ENCODE peak calls at places on chromosome 1, in ten cellular contexts. L is osteoblast; C is suprapubic skin; P is cardiac muscle cell; A is hepatocyte; Y is lower lobe of right lung; R is ascending aorta; X is body of pancreas; J is Peyer's patch; N is CD4-positive, alpha-beta memory T cell. B is an unnamed sample.

GRCh38 chr1:36609241-36610027 is 126.7 kb upstream of the CSF3R start:
- DNase-seq in J (peak; percentile 56), C (no peak), A (peak; percentile 74), N (peak; percentile 42), R (no peak), P (peak; percentile 70), X (peak; percentile 63), L (peak; percentile 91), Y (no peak), B (peak; percentile 5)

GRCh38 chr1:33502726-33503125 is 30.3 kb downstream of the ZSCAN20 start:
- DNase-seq in N (no peak), A (no peak), L (no peak), J (no peak), C (no peak), X (no peak), P (no peak), R (no peak), Y (no peak), B (no peak)

GRCh38 chr1:33886452-33886851 is 22.6 kb downstream of the HMGB4 start:
- DNase-seq in L (no peak), C (no peak), J (no peak), N (no peak), A (no peak), Y (no peak), R (no peak), X (no peak), P (no peak), B (no peak)

GRCh38 chr1:94541175-94542087 is at the start of gene F3:
- DNase-seq in R (peak; percentile 95), Y (peak; percentile 94), L (peak; percentile 94), P (peak; percentile 85), J (peak; percentile 95), C (peak; percentile 93), N (peak; percentile 7), A (peak; percentile 96), X (peak; percentile 98), B (peak; percentile 16)

GRCh38 chr1:41682845-41683630 is 198.6 kb upstream of the EDN2 start:
- DNase-seq in N (no peak), X (no peak), R (no peak), L (no peak), P (no peak), Y (no peak), C (no peak), A (no peak), J (no peak), B (no peak)

GRCh38 chr1:68819190-68819829 is 322.4 kb upstream of the DEPDC1 start:
- DNase-seq in C (no peak), J (no peak), X (no peak), P (peak; percentile 51), N (no peak), R (no peak), A (peak; percentile 33), L (peak; percentile 81), Y (no peak), B (no peak)

GRCh38 chr1:26049531-26050254 is 3.8 kb upstream of the SLC30A2 start:
- DNase-seq in J (peak; percentile 84), X (no peak), A (peak; percentile 80), L (peak; percentile 91), R (no peak), Y (no peak), N (no peak), P (no peak), C (no peak), B (no peak)

GRCh38 chr1:4761324-4761723 is 106.9 kb downstream of the AJAP1 start:
- DNase-seq in R (no peak), Y (no peak), A (no peak), J (no peak), P (no peak), C (no peak), L (no peak), N (no peak), X (no peak), B (no peak)

GRCh38 chr1:10401281-10401680 is 2.4 kb downstream of the PGD start:
- DNase-seq in P (no peak), J (no peak), R (no peak), C (no peak), X (no peak), Y (no peak), A (no peak), N (no peak), L (no peak), B (no peak)

GRCh38 chr1:27643626-27644368 is 8.8 kb upstream of the FGR start:
- DNase-seq in L (peak; percentile 95), P (peak; percentile 76), C (no peak), Y (peak; percentile 64), J (peak; percentile 84), R (no peak), X (peak; percentile 74), N (peak; percentile 74), A (peak; percentile 66), B (peak; percentile 58)

GRCh38 chr1:24089027-24089742 is 22.8 kb downstream of the MYOM3 start:
- DNase-seq in J (no peak), R (no peak), X (no peak), N (no peak), Y (peak; percentile 38), L (no peak), C (no peak), P (no peak), A (no peak), B (no peak)

GRCh38 chr1:155893389-155894142 is 17.6 kb downstream of the RIT1 start:
- DNase-seq in A (peak; percentile 52), Y (no peak), C (no peak), P (no peak), R (peak; percentile 71), J (no peak), L (peak; percentile 83), N (peak; percentile 36), X (no peak), B (no peak)

GRCh38 chr1:155899683-155900082 is 11.5 kb downstream of the RIT1 start:
- DNase-seq in X (no peak), A (no peak), N (no peak), C (no peak), P (no peak), Y (no peak), J (no peak), R (no peak), L (no peak), B (no peak)

GRCh38 chr1:155892801-155893200 is 18.3 kb downstream of the RIT1 start:
- DNase-seq in Y (no peak), L (no peak), P (no peak), R (no peak), J (no peak), A (peak; percentile 23), N (no peak), X (no peak), C (no peak), B (no peak)

GRCh38 chr1:155900161-155900560 is 11.0 kb downstream of the RIT1 start:
- DNase-seq in A (no peak), R (no peak), L (peak; percentile 13), J (no peak), N (no peak), C (no peak), P (no peak), X (no peak), Y (no peak), B (no peak)

GRCh38 chr1:155897746-155898145 is 13.4 kb downstream of the RIT1 start:
- DNase-seq in A (no peak), Y (no peak), P (no peak), N (no peak), C (no peak), X (no peak), R (no peak), L (no peak), J (no peak), B (no peak)
- H3K27ac ChIP-seq in A (no peak overlapping the region), Y (no peak overlapping the region), P (no peak overlapping the region), N (no peak overlapping the region), C (no peak overlapping the region), X (no peak overlapping the region), R (no peak overlapping the region), L (no peak overlapping the region), J (no peak overlapping the region), B (no peak overlapping the region)

GRCh38 chr1:167043752-167044488 is 46.3 kb downstream of the GPA33 start:
- DNase-seq in R (no peak), X (peak; percentile 86), L (peak; percentile 53), C (no peak), J (peak; percentile 91), Y (peak; percentile 89), A (peak; percentile 67), N (peak; percentile 61), P (no peak), B (peak; percentile 55)
- H3K4me3 ChIP-seq in R (no peak overlapping the region), X (no peak overlapping the region), L (peak overlapping the region; percentile 41), C (peak overlapping the region; percentile 46), J (peak overlapping the region; percentile 37), Y (peak overlapping the region; percentile 44), A (no peak overlapping the region), N (peak overlapping the region; percentile 1), P (no peak overlapping the region), B (peak overlapping the region; percentile 39)

DNA sequence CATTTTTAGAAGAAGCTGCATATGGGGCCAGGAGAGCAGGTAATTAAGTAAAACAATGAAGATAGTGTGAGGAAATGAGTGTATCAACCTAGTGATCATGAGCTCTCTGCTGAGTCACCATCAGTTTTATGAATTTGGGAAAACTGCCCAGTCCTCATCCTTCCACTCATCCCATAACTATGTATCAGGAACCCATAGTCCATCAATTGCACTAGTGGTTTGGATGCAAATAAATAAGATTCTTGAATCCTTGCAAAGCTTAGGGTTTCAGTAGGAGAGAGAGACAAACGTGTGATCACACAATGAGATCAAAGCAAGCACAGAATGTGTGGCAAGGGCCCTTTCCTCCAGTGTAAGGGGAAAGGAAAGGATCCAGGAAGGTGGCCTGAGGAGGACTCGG is 145.6 kb downstream of the ZZZ3 start:
- DNase-seq in R (no peak), X (no peak), C (no peak), P (no peak), Y (no peak), A (no peak), L (peak; percentile 90), J (no peak), N (no peak), B (no peak)
- H3K27ac ChIP-seq in R (no peak overlapping the region), X (no peak overlapping the region), C (no peak overlapping the region), P (no peak overlapping the region), Y (no peak overlapping the region), A (no peak overlapping the region), L (peak overlapping the region; percentile 75), J (no peak overlapping the region), N (no peak overlapping the region), B (no peak overlapping the region)

GRCh38 chr1:21175324-21175669 is 1.4 kb downstream of the EIF4G3 start:
- DNase-seq in P (no peak), X (peak; percentile 34), R (peak; percentile 71), J (peak; percentile 84), L (peak; percentile 31), A (peak; percentile 21), Y (peak; percentile 79), C (no peak), N (peak; percentile 67), B (peak; percentile 25)

GRCh38 chr1:21174638-21175323 is 1.9 kb downstream of the EIF4G3 start:
- DNase-seq in N (no peak), J (no peak), X (peak; percentile 32), L (peak; percentile 89), R (no peak), C (no peak), A (no peak), Y (no peak), P (no peak), B (no peak)

GRCh38 chr1:21175670-21176581 is 771 bp downstream of the EIF4G3 start:
- DNase-seq in P (peak; percentile 60), N (peak; percentile 61), L (peak; percentile 90), Y (peak; percentile 65), R (no peak), A (peak; percentile 50), C (peak; percentile 72), X (peak; percentile 46), J (peak; percentile 64), B (peak; percentile 44)

GRCh38 chr1:21176589-21177555 is at the start of gene EIF4G3:
- DNase-seq in A (peak; percentile 97), J (peak; percentile 100), L (peak; percentile 99), X (peak; percentile 99), R (peak; percentile 99), C (peak; percentile 99), N (peak; percentile 100), P (peak; percentile 99), Y (peak; percentile 97), B (peak; percentile 99)

GRCh38 chr1:21174230-21174629 is 2.5 kb downstream of the EIF4G3 start:
- DNase-seq in L (no peak), N (no peak), J (no peak), P (no peak), X (no peak), A (no peak), R (no peak), Y (no peak), C (no peak), B (no peak)
- H3K4me3 ChIP-seq in L (peak overlapping the region; percentile 90), N (no peak overlapping the region), J (no peak overlapping the region), P (peak overlapping the region; percentile 99), X (no peak overlapping the region), A (peak overlapping the region; percentile 51), R (peak overlapping the region; percentile 84), Y (peak overlapping the region; percentile 89), C (peak overlapping the region; percentile 90), B (no peak overlapping the region)